ENCODE peak calls at places on chromosomes 4 and X, in seven cellular contexts. A is GM12892, G is HepG2, K is H1, U is K562, V is SK-N-SH, Y is GM12878. X is an unnamed sample.

GRCh38 chr4:187294861-187295260 is 571.2 kb upstream of the FAT1 start:
- DNase-seq in V (no peak), A (no peak), K (no peak), U (no peak), G (no peak), Y (no peak), X (no peak)

GRCh38 chr4:91064157-91064853 is 937.1 kb downstream of the CCSER1 start:
- DNase-seq in U (peak), K (no peak), A (no peak), G (peak), Y (no peak), V (peak), X (no peak)

GRCh38 chr4:90318208-90318607 is 191.0 kb downstream of the CCSER1 start:
- DNase-seq in A (no peak), V (no peak), U (no peak), G (no peak), K (no peak), Y (no peak), X (no peak)

GRCh38 chr4:53914313-53915016 is 149.9 kb downstream of the CHIC2 start:
- DNase-seq in K (no peak), A (no peak), V (no peak), G (no peak), U (no peak), Y (no peak), X (no peak)

GRCh38 chrX:149286940-149287349 is 218.2 kb downstream of the IDS start:
- DNase-seq in Y (peak), G (peak), V (peak), U (peak), K (no peak), A (peak), X (peak)

GRCh38 chrX:40304115-40304514 is 206.4 kb upstream of the BCOR start:
- DNase-seq in A (no peak), V (no peak), U (no peak), K (no peak), Y (no peak), G (no peak), X (no peak)

GRCh38 chr4:7647932-7648812 is 213.4 kb upstream of the PSAPL1 start:
- DNase-seq in K (no peak), U (peak), V (no peak), Y (no peak), A (no peak), G (peak), X (no peak)

GRCh38 chrX:47570794-47571193 is 9.8 kb downstream of the ARAF start:
- DNase-seq in G (no peak), A (no peak), V (no peak), U (no peak), K (no peak), Y (no peak), X (no peak)

GRCh38 chrX:139542652-139543051 is 12.1 kb downstream of the F9 start:
- DNase-seq in K (no peak), G (no peak), U (no peak), V (no peak), A (no peak), Y (no peak), X (no peak)

GRCh38 chr4:101762025-101762424 is 28.5 kb upstream of the BANK1 start:
- DNase-seq in V (no peak), U (no peak), K (no peak), A (no peak), G (no peak), Y (no peak), X (no peak)

GRCh38 chr4:166432842-166433241 is 559.8 kb downstream of the TLL1 start:
- DNase-seq in G (no peak), V (no peak), A (no peak), U (no peak), K (no peak), Y (no peak), X (no peak)

GRCh38 chr4:52248836-52249235 is 197.7 kb downstream of the SPATA18 start:
- DNase-seq in U (no peak), V (no peak), K (no peak), G (no peak), A (no peak), Y (no peak), X (no peak)

GRCh38 chrX:6071755-6072154 is 156.9 kb downstream of the NLGN4X start:
- DNase-seq in G (no peak), Y (no peak), V (no peak), U (no peak), K (no peak), A (no peak), X (no peak)

GRCh38 chr4:119643306-119644042 is 14.9 kb upstream of the PDE5A start:
- DNase-seq in U (no peak), K (no peak), V (no peak), A (no peak), Y (no peak), G (no peak), X (no peak)

GRCh38 chrX:150594584-150594983 is 26.2 kb downstream of the MTM1 start:
- DNase-seq in V (no peak), G (no peak), Y (no peak), K (no peak), U (no peak), A (no peak), X (no peak)

GRCh38 chrX:47628980-47629379 is 750 bp downstream of the CFP start:
- DNase-seq in U (no peak), G (no peak), Y (no peak), A (no peak), V (no peak), K (no peak), X (no peak)

DNA sequence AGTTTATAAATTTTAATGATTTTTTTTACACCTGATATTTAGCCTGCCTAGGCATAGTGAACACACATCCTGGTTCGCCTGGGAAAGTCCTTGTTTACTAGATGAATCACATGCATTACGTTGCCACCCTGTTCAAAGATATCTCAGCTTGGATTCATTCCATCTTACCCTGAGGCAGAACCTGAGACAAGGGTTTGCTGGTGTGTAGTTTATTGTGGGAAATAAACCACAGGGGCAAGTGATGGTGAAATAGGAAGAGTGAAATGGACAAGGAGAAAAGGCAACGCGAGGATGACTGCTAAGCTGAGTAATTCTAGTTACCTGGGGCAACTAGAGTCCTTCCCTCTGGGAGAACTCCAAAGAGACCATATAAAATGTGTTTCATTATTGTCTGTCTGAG is 797.4 kb upstream of the FRG1 start:
- DNase-seq in U (no peak), V (no peak), G (no peak), A (no peak), Y (no peak), K (no peak), X (no peak)
- TF ChIP-seq POLR2AphosphoS5 in U (no peak), V (no peak), G (no peak), A (no peak), Y (no peak), K (no peak), X (no peak)

GRCh38 chr4:182653596-182653995 is 263.6 kb downstream of the DCTD start:
- DNase-seq in G (no peak), A (no peak), K (no peak), V (no peak), U (no peak), Y (no peak), X (no peak)
- TF ChIP-seq TAF1 in G (no peak), A (no peak), K (no peak), V (no peak), U (no peak), Y (no peak), X (no peak)

DNA sequence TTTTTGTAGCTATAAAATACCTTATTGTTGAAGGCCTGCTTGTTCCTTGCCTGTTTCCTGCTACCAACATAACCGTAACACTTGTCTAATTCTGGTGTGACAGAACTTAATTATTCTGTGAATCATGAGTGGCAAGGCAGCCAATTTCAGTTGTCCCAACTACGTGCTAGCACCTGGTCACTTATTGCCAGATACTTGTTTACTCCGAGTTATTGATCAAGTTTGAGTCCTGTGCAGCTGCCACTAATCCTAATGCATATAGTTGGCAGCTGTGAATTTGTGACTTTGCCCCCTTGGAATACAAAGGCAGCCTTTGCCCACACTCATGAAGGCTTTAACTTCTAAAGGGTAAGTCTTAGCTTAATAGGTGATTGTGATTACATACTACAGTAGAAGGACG is 7.8 kb upstream of the RNF128 start:
- DNase-seq in A (no peak), K (no peak), G (peak), U (no peak), V (no peak), Y (no peak), X (no peak)
- TF ChIP-seq POLR2AphosphoS5 in A (no peak), K (no peak), G (no peak), U (no peak), V (no peak), Y (no peak), X (no peak)

GRCh38 chrX:153687121-153688039 is at the start of gene SLC6A8:
- DNase-seq in Y (no peak), V (peak), G (peak), K (no peak), A (no peak), U (peak), X (no peak)
- TF ChIP-seq TAF1 in Y (no peak), V (peak), G (no peak), K (peak), A (no peak), U (peak), X (no peak)

DNA sequence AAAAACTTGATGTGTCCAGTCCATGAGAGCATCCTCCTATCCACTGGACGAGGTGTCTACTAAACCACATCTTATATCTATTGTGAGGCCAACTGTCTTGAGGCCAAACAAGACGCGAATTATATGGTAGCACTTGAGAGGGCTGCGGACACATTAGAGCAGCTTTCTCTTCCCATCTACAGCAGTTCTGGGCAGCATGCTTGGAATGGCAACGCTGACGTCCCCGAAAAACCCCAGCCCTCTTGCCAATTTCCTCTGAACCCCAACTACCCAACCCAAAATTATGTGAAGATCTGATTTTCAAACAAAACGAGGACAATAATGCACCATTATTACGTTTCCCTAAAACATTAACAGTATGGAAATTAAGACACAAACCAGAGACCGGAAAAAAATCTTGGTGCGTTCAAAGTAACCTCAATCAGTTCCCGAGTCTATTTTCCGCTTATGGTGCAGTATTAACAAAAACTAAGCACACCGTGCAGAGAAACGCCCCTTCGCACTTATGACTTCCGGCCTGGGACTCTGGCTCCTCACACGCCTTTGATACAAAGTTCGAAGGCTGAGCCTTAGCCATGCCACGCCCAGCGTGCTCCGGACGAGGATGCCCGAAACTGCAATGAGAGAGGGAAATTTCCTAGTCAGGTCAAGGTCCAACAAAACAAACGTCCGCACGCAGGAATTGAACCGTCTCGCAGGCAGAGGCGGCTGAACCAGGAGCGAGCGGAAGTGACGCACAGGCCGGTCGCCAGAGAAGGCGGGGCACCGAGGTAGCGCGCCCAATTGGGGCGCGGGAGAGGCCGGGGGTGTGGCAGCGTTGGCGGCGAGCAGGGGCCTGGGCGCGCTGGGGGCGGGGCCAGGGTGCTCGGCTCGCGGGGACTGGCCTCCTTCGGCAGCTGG is 458 bp upstream of the AP1AR start:
- DNase-seq in G (peak), V (peak), A (peak), K (peak), U (peak), Y (peak), X (peak)
- TF ChIP-seq POLR2AphosphoS5 in G (peak), V (peak), A (no peak), K (no peak), U (no peak), Y (no peak), X (no peak)

X was measured in GM12891.